ENCODE peak calls at places on chromosome 5, in four cellular contexts. One of them, this sample, is unnamed.

GRCh38 chr5:137114529-137114928 is 384.6 kb downstream of the SPOCK1 start:
- DNase-seq in heart right ventricle: no peak
- DNase-seq in AG09309: peak; percentile 45
- DNase-seq in left ventricle myocardium inferior: no peak
- DNase-seq in this sample: no peak

GRCh38 chr5:120091376-120091948 is 372.6 kb upstream of the PRR16 start:
- DNase-seq in heart right ventricle: no peak
- DNase-seq in AG09309: no peak
- DNase-seq in left ventricle myocardium inferior: no peak
- DNase-seq in this sample: no peak

GRCh38 chr5:151038801-151039238 is 18.4 kb downstream of the GPX3 start:
- DNase-seq in heart right ventricle: no peak
- DNase-seq in AG09309: no peak
- DNase-seq in left ventricle myocardium inferior: no peak
- DNase-seq in this sample: no peak

GRCh38 chr5:170302729-170303501 is 5.3 kb upstream of the LCP2 start:
- DNase-seq in heart right ventricle: peak; percentile 66
- DNase-seq in AG09309: no peak
- DNase-seq in left ventricle myocardium inferior: peak; percentile 63
- DNase-seq in this sample: no peak

GRCh38 chr5:73540192-73540591 is 25.2 kb downstream of the ANKRA2 start:
- DNase-seq in heart right ventricle: no peak
- DNase-seq in AG09309: no peak
- DNase-seq in left ventricle myocardium inferior: no peak
- DNase-seq in this sample: no peak

GRCh38 chr5:180127682-180128670 is 56.4 kb upstream of the RNF130 start:
- DNase-seq in heart right ventricle: no peak
- DNase-seq in AG09309: no peak
- DNase-seq in left ventricle myocardium inferior: no peak
- DNase-seq in this sample: no peak

GRCh38 chr5:164012376-164012775 is 507.0 kb downstream of the MAT2B start:
- DNase-seq in heart right ventricle: no peak
- DNase-seq in AG09309: no peak
- DNase-seq in left ventricle myocardium inferior: no peak
- DNase-seq in this sample: no peak

GRCh38 chr5:68458416-68458815 is 242.9 kb downstream of the PIK3R1 start:
- DNase-seq in heart right ventricle: no peak
- DNase-seq in AG09309: no peak
- DNase-seq in left ventricle myocardium inferior: no peak
- DNase-seq in this sample: no peak

GRCh38 chr5:65961644-65962043 is 35.3 kb downstream of the ERBIN start:
- DNase-seq in heart right ventricle: no peak
- DNase-seq in AG09309: peak; percentile 7
- DNase-seq in left ventricle myocardium inferior: no peak
- DNase-seq in this sample: no peak

GRCh38 chr5:69477170-69477569 is 15.4 kb upstream of the OCLN start:
- DNase-seq in heart right ventricle: no peak
- DNase-seq in AG09309: no peak
- DNase-seq in left ventricle myocardium inferior: no peak
- DNase-seq in this sample: no peak

GRCh38 chr5:94849821-94850736 is 231.6 kb downstream of the SLF1 start:
- DNase-seq in heart right ventricle: no peak
- DNase-seq in AG09309: peak; percentile 48
- DNase-seq in left ventricle myocardium inferior: no peak
- DNase-seq in this sample: peak; percentile 24

GRCh38 chr5:40405985-40406384 is 273.7 kb upstream of the PTGER4 start:
- DNase-seq in heart right ventricle: no peak
- DNase-seq in AG09309: no peak
- DNase-seq in left ventricle myocardium inferior: no peak
- DNase-seq in this sample: no peak

GRCh38 chr5:113909782-113910181 is 396.3 kb downstream of the YTHDC2 start:
- DNase-seq in heart right ventricle: no peak
- DNase-seq in AG09309: no peak
- DNase-seq in left ventricle myocardium inferior: no peak
- DNase-seq in this sample: no peak

GRCh38 chr5:56123531-56124243 is 109.4 kb downstream of the ANKRD55 start:
- DNase-seq in heart right ventricle: peak; percentile 37
- DNase-seq in AG09309: peak; percentile 99
- DNase-seq in left ventricle myocardium inferior: peak; percentile 62
- DNase-seq in this sample: peak; percentile 96

GRCh38 chr5:170633235-170634041 is 129.6 kb downstream of the KCNIP1 start:
- DNase-seq in heart right ventricle: peak; percentile 39
- DNase-seq in AG09309: peak; percentile 46
- DNase-seq in left ventricle myocardium inferior: peak; percentile 36
- DNase-seq in this sample: peak; percentile 44

GRCh38 chr5:33313150-33313549 is 127.6 kb upstream of the TARS1 start:
- DNase-seq in heart right ventricle: no peak
- DNase-seq in AG09309: peak; percentile 75
- DNase-seq in left ventricle myocardium inferior: no peak
- DNase-seq in this sample: peak; percentile 72

DNA sequence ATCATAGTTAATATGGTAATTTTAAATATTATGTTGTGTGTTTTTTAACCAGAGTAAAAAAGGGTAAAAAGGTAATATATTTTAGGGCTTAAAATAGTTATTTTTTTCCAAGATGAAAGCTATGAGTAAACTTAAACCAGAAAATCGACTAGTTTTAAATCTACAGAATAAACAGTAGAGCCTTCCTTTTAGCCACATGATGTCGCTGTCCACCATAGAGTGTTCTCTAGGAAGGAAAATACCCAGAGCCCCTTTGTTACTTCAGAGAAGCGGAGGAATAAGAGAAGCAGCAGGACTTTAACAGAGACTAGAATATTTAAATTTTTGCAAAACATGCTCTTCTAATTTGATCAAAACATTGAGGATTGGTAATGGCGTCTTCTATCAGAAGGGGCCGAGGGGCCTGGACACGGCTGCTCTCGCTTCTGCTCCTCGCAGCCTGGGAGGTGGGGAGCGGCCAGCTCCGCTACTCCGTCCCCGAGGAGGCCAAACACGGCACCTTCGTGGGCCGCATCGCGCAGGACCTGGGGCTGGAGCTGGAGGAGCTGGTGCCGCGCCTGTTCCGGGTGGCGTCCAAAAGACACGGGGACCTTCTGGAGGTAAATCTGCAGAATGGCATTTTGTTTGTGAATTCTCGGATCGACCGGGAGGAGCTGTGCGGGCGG is at the start of gene PCDHA2:
- DNase-seq in heart right ventricle: no peak
- DNase-seq in AG09309: no peak
- DNase-seq in left ventricle myocardium inferior: no peak
- DNase-seq in this sample: no peak
- TF ChIP-seq CTCF in heart right ventricle: no peak
- TF ChIP-seq CTCF in AG09309: peak; percentile 47
- TF ChIP-seq CTCF in left ventricle myocardium inferior: peak; percentile 22
- TF ChIP-seq CTCF in this sample: no peak

GRCh38 chr5:103369125-103370120 is 110.9 kb downstream of the MACIR start:
- DNase-seq in heart right ventricle: no peak
- DNase-seq in AG09309: no peak
- DNase-seq in left ventricle myocardium inferior: no peak
- DNase-seq in this sample: no peak

GRCh38 chr5:103364074-103364473 is 105.5 kb downstream of the MACIR start:
- DNase-seq in heart right ventricle: no peak
- DNase-seq in AG09309: no peak
- DNase-seq in left ventricle myocardium inferior: no peak
- DNase-seq in this sample: no peak

GRCh38 chr5:103371046-103371603 is 112.6 kb downstream of the MACIR start:
- DNase-seq in heart right ventricle: no peak
- DNase-seq in AG09309: no peak
- DNase-seq in left ventricle myocardium inferior: no peak
- DNase-seq in this sample: no peak

GRCh38 chr5:103366938-103367549 is 108.5 kb downstream of the MACIR start:
- DNase-seq in heart right ventricle: no peak
- DNase-seq in AG09309: no peak
- DNase-seq in left ventricle myocardium inferior: no peak
- DNase-seq in this sample: no peak

GRCh38 chr5:103367722-103368121 is 109.2 kb downstream of the MACIR start:
- DNase-seq in heart right ventricle: no peak
- DNase-seq in AG09309: no peak
- DNase-seq in left ventricle myocardium inferior: no peak
- DNase-seq in this sample: no peak
- TF ChIP-seq CTCF in heart right ventricle: no peak
- TF ChIP-seq CTCF in AG09309: no peak
- TF ChIP-seq CTCF in left ventricle myocardium inferior: no peak
- TF ChIP-seq CTCF in this sample: no peak

GRCh38 chr5:71932649-71933338 is 174.5 kb upstream of the MAP1B start:
- DNase-seq in heart right ventricle: peak; percentile 44
- DNase-seq in AG09309: no peak
- DNase-seq in left ventricle myocardium inferior: peak; percentile 29
- DNase-seq in this sample: no peak
- TF ChIP-seq CTCF in heart right ventricle: no peak
- TF ChIP-seq CTCF in AG09309: peak; percentile 6
- TF ChIP-seq CTCF in left ventricle myocardium inferior: no peak
- TF ChIP-seq CTCF in this sample: no peak

GRCh38 chr5:54066433-54066832 is 243.9 kb downstream of the ARL15 start:
- DNase-seq in heart right ventricle: no peak
- DNase-seq in AG09309: no peak
- DNase-seq in left ventricle myocardium inferior: no peak
- DNase-seq in this sample: no peak
- TF ChIP-seq CTCF in heart right ventricle: no peak
- TF ChIP-seq CTCF in AG09309: no peak
- TF ChIP-seq CTCF in left ventricle myocardium inferior: no peak
- TF ChIP-seq CTCF in this sample: no peak

DNA sequence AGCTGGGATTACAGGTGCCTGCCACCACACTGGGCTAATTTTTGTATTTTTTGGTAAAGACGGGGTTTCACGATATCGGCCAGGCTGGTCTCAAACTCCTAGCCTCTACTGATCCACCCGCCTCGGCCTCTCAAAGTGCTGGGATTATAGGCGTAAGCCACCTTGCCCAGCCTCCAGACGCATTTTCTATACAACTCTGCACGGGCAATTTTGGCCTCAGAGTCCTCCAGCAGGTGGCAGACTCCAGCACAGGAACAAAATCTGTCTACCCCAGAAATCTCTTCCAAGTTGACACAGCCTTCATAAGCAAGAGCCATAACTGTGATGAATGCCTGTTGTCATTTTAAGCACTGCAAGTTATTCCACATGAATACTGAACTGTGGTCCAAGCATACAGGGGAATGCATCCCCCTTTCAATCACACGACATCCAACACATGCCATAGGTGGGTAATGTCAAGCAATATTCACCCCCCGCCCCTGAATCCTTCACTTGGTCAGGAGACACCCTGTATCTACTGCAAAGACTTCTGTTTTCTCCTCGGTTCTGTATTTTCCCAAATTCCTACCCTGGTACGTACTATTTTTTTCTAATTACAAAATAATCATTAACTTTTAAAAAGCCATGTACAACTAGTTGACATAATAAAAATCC is 50.8 kb downstream of the ALDH7A1 start:
- DNase-seq in heart right ventricle: no peak
- DNase-seq in AG09309: no peak
- DNase-seq in left ventricle myocardium inferior: no peak
- DNase-seq in this sample: no peak
- TF ChIP-seq CTCF in heart right ventricle: peak; percentile 41
- TF ChIP-seq CTCF in AG09309: peak; percentile 66
- TF ChIP-seq CTCF in left ventricle myocardium inferior: peak; percentile 45
- TF ChIP-seq CTCF in this sample: peak; percentile 47

GRCh38 chr5:107157811-107158210 is 512.9 kb downstream of the EFNA5 start:
- DNase-seq in heart right ventricle: no peak
- DNase-seq in AG09309: no peak
- DNase-seq in left ventricle myocardium inferior: no peak
- DNase-seq in this sample: no peak
- TF ChIP-seq CTCF in heart right ventricle: no peak
- TF ChIP-seq CTCF in AG09309: no peak
- TF ChIP-seq CTCF in left ventricle myocardium inferior: no peak
- TF ChIP-seq CTCF in this sample: no peak

GRCh38 chr5:167970002-167970401 is 321.4 kb upstream of the WWC1 start:
- DNase-seq in heart right ventricle: no peak
- DNase-seq in AG09309: peak; percentile 73
- DNase-seq in left ventricle myocardium inferior: no peak
- DNase-seq in this sample: no peak
- TF ChIP-seq CTCF in heart right ventricle: no peak
- TF ChIP-seq CTCF in AG09309: peak; percentile 26
- TF ChIP-seq CTCF in left ventricle myocardium inferior: no peak
- TF ChIP-seq CTCF in this sample: no peak

GRCh38 chr5:136028782-136029742 is at the start of gene TGFBI:
- DNase-seq in heart right ventricle: peak; percentile 83
- DNase-seq in AG09309: no peak
- DNase-seq in left ventricle myocardium inferior: peak; percentile 82
- DNase-seq in this sample: no peak
- TF ChIP-seq CTCF in heart right ventricle: peak; percentile 42
- TF ChIP-seq CTCF in AG09309: peak; percentile 11
- TF ChIP-seq CTCF in left ventricle myocardium inferior: peak; percentile 39
- TF ChIP-seq CTCF in this sample: no peak

GRCh38 chr5:132829742-132830435 is 558 bp downstream of the SHROOM1 start:
- DNase-seq in heart right ventricle: peak; percentile 80
- DNase-seq in AG09309: no peak
- DNase-seq in left ventricle myocardium inferior: peak; percentile 74
- DNase-seq in this sample: no peak

GRCh38 chr5:132828846-132829494 is 1.5 kb downstream of the SHROOM1 start:
- DNase-seq in heart right ventricle: no peak
- DNase-seq in AG09309: no peak
- DNase-seq in left ventricle myocardium inferior: no peak
- DNase-seq in this sample: no peak

GRCh38 chr5:132831095-132831860 is 831 bp upstream of the SHROOM1 start:
- DNase-seq in heart right ventricle: no peak
- DNase-seq in AG09309: no peak
- DNase-seq in left ventricle myocardium inferior: no peak
- DNase-seq in this sample: no peak

GRCh38 chr5:132832612-132833011 is 2.2 kb upstream of the SHROOM1 start:
- DNase-seq in heart right ventricle: no peak
- DNase-seq in AG09309: no peak
- DNase-seq in left ventricle myocardium inferior: no peak
- DNase-seq in this sample: no peak

GRCh38 chr5:132830436-132831094 is at the start of gene SHROOM1:
- DNase-seq in heart right ventricle: peak; percentile 66
- DNase-seq in AG09309: no peak
- DNase-seq in left ventricle myocardium inferior: peak; percentile 69
- DNase-seq in this sample: no peak
- TF ChIP-seq CTCF in heart right ventricle: no peak
- TF ChIP-seq CTCF in AG09309: no peak
- TF ChIP-seq CTCF in left ventricle myocardium inferior: no peak
- TF ChIP-seq CTCF in this sample: no peak

This sample was measured in AG09319.